ENCODE peak calls at places on chromosomes 1 and 21, in seven cellular contexts. D, Z, C, A, M, E and X are unnamed samples.

GRCh38 chr21:22575165-22575584 is 1577.0 kb downstream of the NCAM2 start:
- DNase-seq in D (no peak), Z (no peak), C (no peak), A (no peak), M (no peak), E (no peak), X (no peak)

GRCh38 chr1:86581250-86581649 is 34.4 kb downstream of the CLCA4 start:
- DNase-seq in D (no peak), Z (no peak), C (no peak), A (no peak), M (no peak), E (no peak), X (no peak)

GRCh38 chr1:5684791-5685190 is 307.4 kb downstream of the NPHP4 start:
- DNase-seq in D (no peak), Z (no peak), C (no peak), A (no peak), M (no peak), E (no peak), X (no peak)

GRCh38 chr1:212667223-212668139 is 32.2 kb downstream of the BATF3 start:
- DNase-seq in D (peak; percentile 44), Z (no peak), C (no peak), A (no peak), M (peak; percentile 55), E (no peak), X (no peak)

GRCh38 chr1:235017719-235018118 is 110.9 kb downstream of the TOMM20 start:
- DNase-seq in D (no peak), Z (no peak), C (no peak), A (no peak), M (no peak), E (no peak), X (no peak)

GRCh38 chr1:235910357-235911299 is 43.9 kb upstream of the LYST start:
- DNase-seq in D (peak; percentile 88), Z (no peak), C (no peak), A (no peak), M (peak; percentile 68), E (no peak), X (no peak)

GRCh38 chr1:230375795-230376194 is 50.3 kb downstream of the PGBD5 start:
- DNase-seq in D (no peak), Z (no peak), C (no peak), A (no peak), M (no peak), E (peak; percentile 37), X (no peak)

GRCh38 chr21:9767592-9768375 is 753.6 kb upstream of the TPTE start:
- DNase-seq in D (no peak), Z (no peak), C (no peak), A (no peak), M (no peak), E (no peak), X (no peak)

GRCh38 chr1:151372411-151372934 is at the start of gene SELENBP1:
- DNase-seq in D (peak; percentile 66), Z (no peak), C (peak; percentile 90), A (no peak), M (no peak), E (no peak), X (no peak)

GRCh38 chr1:218401896-218402770 is 57.0 kb downstream of the TGFB2 start:
- DNase-seq in D (no peak), Z (no peak), C (no peak), A (no peak), M (no peak), E (no peak), X (no peak)

GRCh38 chr1:161092621-161093028 is 3.3 kb upstream of the NECTIN4 start:
- DNase-seq in D (peak; percentile 67), Z (no peak), C (peak; percentile 60), A (no peak), M (no peak), E (no peak), X (no peak)

GRCh38 chr1:44628962-44629756 is 45.1 kb downstream of the TMEM53 start:
- DNase-seq in D (no peak), Z (no peak), C (no peak), A (no peak), M (no peak), E (no peak), X (no peak)

GRCh38 chr1:240739139-240739538 is 127.2 kb upstream of the GREM2 start:
- DNase-seq in D (no peak), Z (no peak), C (no peak), A (no peak), M (no peak), E (no peak), X (no peak)

GRCh38 chr1:15417365-15417934 is 7.8 kb downstream of the EFHD2 start:
- DNase-seq in D (peak; percentile 70), Z (peak; percentile 47), C (no peak), A (peak; percentile 52), M (peak; percentile 79), E (no peak), X (peak; percentile 67)

GRCh38 chr1:82446955-82447354 is 646.2 kb downstream of the ADGRL2 start:
- DNase-seq in D (no peak), Z (no peak), C (no peak), A (no peak), M (no peak), E (no peak), X (no peak)

GRCh38 chr1:46399307-46399706 is 5.2 kb downstream of the FAAH start:
- DNase-seq in D (no peak), Z (no peak), C (no peak), A (no peak), M (no peak), E (no peak), X (no peak)

GRCh38 chr1:238469146-238469601 is 578.5 kb upstream of the ZP4 start:
- DNase-seq in D (no peak), Z (no peak), C (no peak), A (no peak), M (no peak), E (no peak), X (no peak)

GRCh38 chr1:222357252-222357651 is 190.7 kb downstream of the HHIPL2 start:
- DNase-seq in D (no peak), Z (no peak), C (no peak), A (no peak), M (no peak), E (no peak), X (no peak)

GRCh38 chr1:11708554-11709350 is 17.2 kb downstream of the DRAXIN start:
- DNase-seq in D (no peak), Z (no peak), C (no peak), A (no peak), M (no peak), E (no peak), X (no peak)

GRCh38 chr21:41167348-41168342 is at the start of gene BACE2:
- DNase-seq in D (peak; percentile 79), Z (no peak), C (peak; percentile 80), A (peak; percentile 13), M (peak; percentile 57), E (peak; percentile 14), X (no peak)

GRCh38 chr21:32580949-32581348 is 4.4 kb downstream of the TCP10L start:
- DNase-seq in D (no peak), Z (no peak), C (no peak), A (no peak), M (no peak), E (no peak), X (no peak)